ENCODE peak calls at places on chromosomes 2 and 18, in four cellular contexts. One of them, this sample, is unnamed.

GRCh38 chr2:130920417-130921030 is 83.8 kb downstream of the ARHGEF4 start:
- DNase-seq in right atrium auricular region: peak; percentile 71
- DNase-seq in LoVo: peak; percentile 48
- DNase-seq in T-helper 1 cell: no peak
- DNase-seq in this sample: peak; percentile 78

GRCh38 chr2:40127890-40128548 is 323.9 kb downstream of the SLC8A1 start:
- DNase-seq in right atrium auricular region: no peak
- DNase-seq in LoVo: no peak
- DNase-seq in T-helper 1 cell: no peak
- DNase-seq in this sample: no peak

GRCh38 chr2:9703085-9703641 is 72.4 kb upstream of the YWHAQ start:
- DNase-seq in right atrium auricular region: peak; percentile 70
- DNase-seq in LoVo: peak; percentile 64
- DNase-seq in T-helper 1 cell: peak; percentile 84
- DNase-seq in this sample: peak; percentile 8

GRCh38 chr2:216657963-216658362 is 24.7 kb downstream of the IGFBP2 start:
- DNase-seq in right atrium auricular region: no peak
- DNase-seq in LoVo: no peak
- DNase-seq in T-helper 1 cell: no peak
- DNase-seq in this sample: no peak

GRCh38 chr18:79374408-79375171 is 21.1 kb upstream of the NFATC1 start:
- DNase-seq in right atrium auricular region: no peak
- DNase-seq in LoVo: no peak
- DNase-seq in T-helper 1 cell: no peak
- DNase-seq in this sample: no peak

GRCh38 chr2:179129574-179130238 is 79.8 kb upstream of the CCDC141 start:
- DNase-seq in right atrium auricular region: no peak
- DNase-seq in LoVo: no peak
- DNase-seq in T-helper 1 cell: no peak
- DNase-seq in this sample: no peak

GRCh38 chr2:241014764-241015163 is 16.3 kb downstream of the SNED1 start:
- DNase-seq in right atrium auricular region: peak; percentile 23
- DNase-seq in LoVo: no peak
- DNase-seq in T-helper 1 cell: no peak
- DNase-seq in this sample: no peak

GRCh38 chr2:120740765-120741513 is 5.3 kb downstream of the GLI2 start:
- DNase-seq in right atrium auricular region: peak; percentile 59
- DNase-seq in LoVo: peak; percentile 56
- DNase-seq in T-helper 1 cell: no peak
- DNase-seq in this sample: no peak

GRCh38 chr18:48021273-48021914 is 90.9 kb upstream of the SMAD2 start:
- DNase-seq in right atrium auricular region: no peak
- DNase-seq in LoVo: no peak
- DNase-seq in T-helper 1 cell: no peak
- DNase-seq in this sample: no peak

GRCh38 chr2:108637304-108637669 is 82.0 kb upstream of the RANBP2 start:
- DNase-seq in right atrium auricular region: peak; percentile 79
- DNase-seq in LoVo: no peak
- DNase-seq in T-helper 1 cell: no peak
- DNase-seq in this sample: no peak

GRCh38 chr2:88258208-88258607 is 88.1 kb downstream of the THNSL2 start:
- DNase-seq in right atrium auricular region: no peak
- DNase-seq in LoVo: no peak
- DNase-seq in T-helper 1 cell: no peak
- DNase-seq in this sample: no peak

GRCh38 chr2:73203055-73203681 is 794 bp downstream of the NOTO start:
- DNase-seq in right atrium auricular region: no peak
- DNase-seq in LoVo: no peak
- DNase-seq in T-helper 1 cell: no peak
- DNase-seq in this sample: no peak

GRCh38 chr2:150608341-150608740 is 120.9 kb upstream of the RND3 start:
- DNase-seq in right atrium auricular region: no peak
- DNase-seq in LoVo: no peak
- DNase-seq in T-helper 1 cell: no peak
- DNase-seq in this sample: no peak

GRCh38 chr2:239601880-239602279 is 201.1 kb upstream of the HDAC4 start:
- DNase-seq in right atrium auricular region: no peak
- DNase-seq in LoVo: no peak
- DNase-seq in T-helper 1 cell: no peak
- DNase-seq in this sample: no peak

GRCh38 chr18:77101410-77102245 is 31.0 kb downstream of the MBP start:
- DNase-seq in right atrium auricular region: peak; percentile 95
- DNase-seq in LoVo: peak; percentile 47
- DNase-seq in T-helper 1 cell: no peak
- DNase-seq in this sample: peak; percentile 94

GRCh38 chr2:61889212-61889956 is 928 bp upstream of the CCT4 start:
- DNase-seq in right atrium auricular region: no peak
- DNase-seq in LoVo: peak; percentile 18
- DNase-seq in T-helper 1 cell: no peak
- DNase-seq in this sample: peak; percentile 39

GRCh38 chr2:6068441-6068935 is 376.3 kb downstream of the SOX11 start:
- DNase-seq in right atrium auricular region: no peak
- DNase-seq in LoVo: no peak
- DNase-seq in T-helper 1 cell: no peak
- DNase-seq in this sample: no peak

GRCh38 chr18:32237024-32237423 is 47.2 kb downstream of the MEP1B start:
- DNase-seq in right atrium auricular region: no peak
- DNase-seq in LoVo: peak; percentile 52
- DNase-seq in T-helper 1 cell: no peak
- DNase-seq in this sample: no peak

GRCh38 chr2:64137567-64137966 is 6.7 kb downstream of the PELI1 start:
- DNase-seq in right atrium auricular region: no peak
- DNase-seq in LoVo: no peak
- DNase-seq in T-helper 1 cell: no peak
- DNase-seq in this sample: no peak

GRCh38 chr18:46073474-46074331 is 1.6 kb upstream of the PSTPIP2 start:
- DNase-seq in right atrium auricular region: no peak
- DNase-seq in LoVo: peak; percentile 72
- DNase-seq in T-helper 1 cell: peak; percentile 32
- DNase-seq in this sample: peak; percentile 72

GRCh38 chr2:20483496-20483895 is 36.6 kb downstream of the RHOB start:
- DNase-seq in right atrium auricular region: peak; percentile 86
- DNase-seq in LoVo: no peak
- DNase-seq in T-helper 1 cell: no peak
- DNase-seq in this sample: no peak

This sample was measured in Calu3.